ENCODE peak calls at places on chromosomes 16 and 17, in five cellular contexts. X is ovary; J is transverse colon; D is esophagus squamous epithelium; C is CD8-positive, alpha-beta T cell. T is an unnamed sample.

GRCh38 chr17:57781386-57782050 is 36.4 kb upstream of the CCDC182 start:
- DNase-seq in C (no peak), X (no peak), J (no peak), D (no peak), T (no peak)

GRCh38 chr17:5555254-5555653 is 29.1 kb downstream of the NLRP1 start:
- DNase-seq in C (no peak), J (no peak), D (no peak), X (no peak), T (peak; percentile 68)

GRCh38 chr16:84897911-84898377 is 78.2 kb downstream of the CRISPLD2 start:
- DNase-seq in C (no peak), D (no peak), J (no peak), X (no peak), T (no peak)

GRCh38 chr16:85393674-85394510 is 219.2 kb upstream of the GSE1 start:
- DNase-seq in X (peak; percentile 84), J (peak; percentile 73), C (peak; percentile 45), D (no peak), T (no peak)

GRCh38 chr17:68794636-68795503 is 160.3 kb downstream of the ABCA8 start:
- DNase-seq in J (no peak), D (no peak), X (no peak), C (no peak), T (no peak)

GRCh38 chr17:78933025-78933958 is 8.1 kb upstream of the TIMP2 start:
- DNase-seq in J (peak; percentile 59), X (peak; percentile 56), D (no peak), C (no peak), T (peak; percentile 95)

GRCh38 chr17:3401786-3402185 is 3.6 kb upstream of the OR1E1 start:
- DNase-seq in J (no peak), X (no peak), C (no peak), D (no peak), T (no peak)

GRCh38 chr16:8323153-8323552 is 267.2 kb downstream of the TMEM114 start:
- DNase-seq in D (no peak), J (no peak), C (no peak), X (no peak), T (no peak)

GRCh38 chr16:31880322-31880979 is 6.8 kb downstream of the ZNF267 start:
- DNase-seq in D (no peak), X (no peak), J (no peak), C (no peak), T (peak; percentile 33)

GRCh38 chr16:15427648-15428239 is 6.6 kb upstream of the BMERB1 start:
- DNase-seq in X (peak; percentile 90), J (peak; percentile 55), C (peak; percentile 12), D (no peak), T (no peak)

GRCh38 chr16:81873843-81874752 is 95.0 kb downstream of the PLCG2 start:
- DNase-seq in J (peak; percentile 51), X (no peak), C (peak; percentile 34), D (no peak), T (no peak)

GRCh38 chr16:30956601-30957455 is 726 bp upstream of the SETD1A start:
- DNase-seq in X (peak; percentile 90), C (peak; percentile 60), D (no peak), J (peak; percentile 87), T (no peak)

GRCh38 chr16:56425439-56425832 is at the start of gene AMFR:
- DNase-seq in J (peak; percentile 75), C (peak; percentile 35), X (peak; percentile 69), D (no peak), T (no peak)

GRCh38 chr17:77935121-77935571 is 23.4 kb upstream of the TNRC6C start:
- DNase-seq in X (no peak), C (no peak), D (no peak), J (no peak), T (no peak)

GRCh38 chr16:66374176-66374575 is 7.7 kb downstream of the CDH5 start:
- DNase-seq in J (no peak), C (no peak), D (no peak), X (no peak), T (no peak)

GRCh38 chr17:5541610-5542202 is 42.6 kb downstream of the NLRP1 start:
- DNase-seq in D (no peak), X (no peak), C (no peak), J (no peak), T (no peak)

GRCh38 chr17:65307366-65308316 is 170.5 kb downstream of the RGS9 start:
- DNase-seq in X (no peak), J (no peak), D (no peak), C (no peak), T (no peak)

GRCh38 chr16:53898993-53899392 is 195.0 kb downstream of the FTO start:
- DNase-seq in X (no peak), J (no peak), C (no peak), D (no peak), T (no peak)

GRCh38 chr16:69712914-69713581 is 13.3 kb downstream of the NQO1 start:
- DNase-seq in X (no peak), D (no peak), C (no peak), J (no peak), T (no peak)

GRCh38 chr17:60135951-60136666 is 13.7 kb upstream of the CA4 start:
- DNase-seq in D (no peak), C (no peak), X (no peak), J (peak; percentile 6), T (no peak)

GRCh38 chr16:6375471-6376075 is 957.1 kb upstream of the RBFOX1 start:
- DNase-seq in X (no peak), D (no peak), J (no peak), C (no peak), T (no peak)

GRCh38 chr17:81184596-81184995 is 18.6 kb upstream of the AATK start:
- DNase-seq in C (no peak), J (no peak), X (no peak), D (no peak), T (no peak)

GRCh38 chr16:49491736-49492089 is 118.1 kb downstream of the C16orf78 start:
- DNase-seq in J (peak; percentile 23), D (no peak), C (no peak), X (peak; percentile 57), T (no peak)

GRCh38 chr17:40724656-40725055 is 21.1 kb upstream of the KRT24 start:
- DNase-seq in C (no peak), J (no peak), D (no peak), X (no peak), T (no peak)

GRCh38 chr17:40727447-40728231 is 24.1 kb upstream of the KRT24 start:
- DNase-seq in D (no peak), C (no peak), X (no peak), J (no peak), T (no peak)

GRCh38 chr17:40730974-40731373 is 24.2 kb downstream of the KRT25 start:
- DNase-seq in J (no peak), D (no peak), X (no peak), C (no peak), T (no peak)

GRCh38 chr17:40722146-40722720 is 18.7 kb upstream of the KRT24 start:
- DNase-seq in X (no peak), D (no peak), C (no peak), J (no peak), T (no peak)

DNA sequence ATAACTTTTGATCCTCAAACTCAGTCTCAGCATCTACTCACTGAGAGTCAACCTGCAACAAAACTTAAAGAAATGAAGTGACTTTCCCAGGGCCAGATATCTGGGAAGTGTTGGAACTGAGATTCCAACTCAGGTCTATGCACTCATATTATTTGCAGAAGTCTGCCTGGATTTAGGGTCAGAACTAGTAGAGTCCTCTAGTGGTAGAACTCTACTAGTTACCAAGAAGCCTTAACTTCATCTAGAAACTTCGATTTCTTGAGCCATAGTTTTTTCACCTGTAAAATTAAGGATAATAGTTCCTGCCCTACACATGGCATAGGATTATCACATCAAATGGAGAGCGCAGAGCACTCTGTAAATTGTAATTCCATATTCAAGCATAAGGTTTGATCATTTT is 23.4 kb upstream of the KRT24 start:
- DNase-seq in X (no peak), D (no peak), C (no peak), J (no peak), T (no peak)
- TF ChIP-seq CTCF in X (no peak), D (peak; percentile 19), C (peak; percentile 56), J (peak; percentile 14), T (no peak)

DNA sequence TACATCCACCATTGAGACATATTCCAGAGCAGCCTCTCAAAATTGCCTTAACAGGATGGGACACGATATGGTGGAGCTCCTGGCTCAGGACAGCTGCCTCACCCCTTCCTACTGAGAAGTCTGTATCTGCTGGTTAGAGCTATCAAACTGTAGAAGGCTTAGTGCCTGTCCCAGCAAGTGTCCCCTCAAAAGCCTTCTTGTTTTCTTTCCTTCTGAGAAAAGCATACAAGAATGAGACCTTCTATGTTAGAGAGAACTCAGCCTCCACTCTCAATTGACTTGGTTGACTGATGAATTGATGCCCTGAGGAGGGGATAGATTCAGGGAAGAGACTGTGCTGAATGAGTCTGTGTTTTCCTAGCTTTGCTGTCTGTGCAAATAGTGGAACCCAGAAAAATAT is 2020.9 kb downstream of the TP53TG3F start:
- DNase-seq in D (no peak), J (no peak), C (no peak), X (no peak), T (no peak)
- TF ChIP-seq CTCF in D (no peak), J (no peak), C (no peak), X (no peak), T (no peak)

DNA sequence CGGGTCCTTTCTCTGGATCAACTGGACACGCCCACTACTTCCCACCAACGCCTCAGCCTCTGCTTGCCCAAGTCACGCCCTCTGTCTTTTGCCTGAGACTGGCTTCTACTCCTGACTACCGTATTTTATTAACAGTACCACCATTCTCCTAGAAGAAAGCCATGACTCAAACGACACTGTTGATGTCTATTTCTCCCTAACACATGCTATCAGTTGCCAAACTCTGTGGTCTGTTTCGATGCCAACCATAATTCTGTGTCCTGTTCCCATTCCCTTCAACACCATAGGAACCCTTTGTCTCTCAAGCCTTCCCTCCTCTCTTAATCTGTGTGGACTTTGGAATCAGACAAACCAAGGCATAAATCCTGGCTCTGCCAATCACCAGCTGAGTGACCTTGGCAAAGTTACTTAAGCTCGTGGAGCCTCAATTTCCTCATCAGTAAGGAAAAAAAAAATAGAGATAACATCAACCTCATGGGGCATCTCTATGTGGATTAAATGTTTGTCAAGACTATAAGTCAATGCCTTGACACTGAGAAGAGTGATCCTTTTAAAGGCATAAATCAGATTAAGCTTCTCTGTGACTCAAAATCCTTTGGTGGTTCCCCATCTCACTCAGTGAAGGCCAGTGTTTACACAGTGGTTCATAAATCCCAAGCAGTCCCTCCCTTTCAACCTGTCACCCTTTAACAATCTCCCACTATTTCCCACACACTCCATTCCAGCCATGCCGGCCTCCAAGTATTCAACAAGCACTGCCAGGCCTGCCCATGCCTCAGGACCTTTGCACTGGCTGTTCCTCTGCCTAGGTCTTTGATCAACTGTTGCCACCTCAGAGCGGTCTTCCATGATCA is 45.6 kb downstream of the ERN1 start:
- DNase-seq in J (peak; percentile 46), C (no peak), D (no peak), X (no peak), T (no peak)
- TF ChIP-seq CTCF in J (no peak), C (no peak), D (no peak), X (no peak), T (no peak)

DNA sequence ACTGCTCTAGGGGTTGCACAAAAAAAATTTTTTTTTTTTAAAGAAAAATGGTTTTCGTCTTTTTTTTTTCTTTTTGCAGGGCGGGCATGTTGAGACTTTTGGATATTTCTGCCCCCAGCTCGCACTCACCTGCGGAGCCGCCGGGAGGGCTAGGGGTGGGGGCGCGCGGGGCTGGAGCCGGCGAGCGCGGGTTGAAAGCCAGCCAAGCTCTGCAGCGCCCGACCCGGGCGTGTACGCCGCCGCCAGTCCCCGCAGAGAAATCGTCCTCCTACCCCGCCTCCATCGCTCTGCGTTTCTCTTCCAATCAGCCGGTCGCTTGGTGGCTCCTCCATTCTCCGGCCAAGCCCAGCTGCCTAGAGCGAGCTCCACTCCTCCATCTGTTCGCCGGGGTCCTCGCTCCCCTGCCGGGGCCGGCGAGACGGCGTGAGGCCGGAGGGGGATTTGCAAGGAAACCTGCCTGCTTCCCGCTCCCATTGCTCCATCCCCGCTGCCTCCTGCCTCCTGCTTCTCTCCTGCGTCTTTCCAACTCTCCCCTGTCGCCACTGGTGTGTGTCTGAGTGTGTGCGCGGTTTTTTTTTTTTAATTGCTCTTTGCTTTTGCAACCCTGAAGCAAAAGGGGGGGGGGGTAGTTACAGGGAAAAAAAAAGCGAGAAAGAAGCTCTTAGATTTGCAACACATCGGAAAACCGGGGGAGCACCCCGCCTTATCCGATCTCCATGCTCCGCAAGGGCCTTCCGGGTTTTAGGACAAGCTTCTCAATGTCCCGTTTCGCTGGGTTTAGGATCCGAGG is 1.8 kb upstream of the UBTF start:
- DNase-seq in C (peak; percentile 35), X (peak; percentile 76), J (peak; percentile 79), D (no peak), T (no peak)
- TF ChIP-seq CTCF in C (no peak), X (no peak), J (no peak), D (no peak), T (no peak)

T was measured in AG04449.